ENCODE peak calls at places on chromosomes 11 and 22, in seven cellular contexts. K is NCI-H1092 treated with DMSO at 0.1 percent for 48 hours; P is T-helper 17 cell; L is Calu3; N is stimulated activated naive CD8-positive, alpha-beta T cell treated with anti-CD3 and anti-CD28 coated beads, Interleukin-15, Interleukin-2, amounts not matched to agents 100 U/mL and 50 U/mL, for 24 hours; O is CD8-positive, alpha-beta memory T cell; G is activated CD4-positive, alpha-beta T cell treated with anti-CD3 and anti-CD28 coated beads, Interleukin-2, amount 10 ng/mL, durations not matched to agents 7 days and 5 days. U is an unnamed sample.

GRCh38 chr11:74932797-74933196 is 16.1 kb downstream of the XRRA1 start:
- DNase-seq in K (no peak), P (no peak), L (no peak), N (no peak), O (no peak), G (peak), U (no peak)

GRCh38 chr22:38788417-38788816 is 5.5 kb downstream of the DNAL4 start:
- DNase-seq in K (peak), P (no peak), L (no peak), N (no peak), O (no peak), G (no peak), U (no peak)

GRCh38 chr11:119148855-119149370 is at the start of gene ABCG4:
- DNase-seq in K (no peak), P (no peak), L (no peak), N (peak), O (peak), G (peak), U (peak)

GRCh38 chr22:36162127-36163034 is 1.8 kb upstream of the APOL3 start:
- DNase-seq in K (no peak), P (peak), L (no peak), N (peak), O (peak), G (peak), U (no peak)

GRCh38 chr22:26023104-26023775 is 146.0 kb upstream of the SEZ6L start:
- DNase-seq in K (no peak), P (no peak), L (no peak), N (no peak), O (no peak), G (no peak), U (no peak)

GRCh38 chr11:117528061-117528780 is 200.6 kb downstream of the CEP164 start:
- DNase-seq in K (peak), P (no peak), L (no peak), N (no peak), O (no peak), G (no peak), U (peak)

GRCh38 chr11:3058753-3059664 is 1.8 kb upstream of the CARS1 start:
- DNase-seq in K (no peak), P (no peak), L (peak), N (no peak), O (no peak), G (no peak), U (no peak)

GRCh38 chr11:64859542-64860414 is 15.3 kb upstream of the CDC42BPG start:
- DNase-seq in K (no peak), P (peak), L (no peak), N (peak), O (no peak), G (peak), U (no peak)

GRCh38 chr11:116312560-116313340 is 460.0 kb downstream of the BUD13 start:
- DNase-seq in K (peak), P (no peak), L (peak), N (no peak), O (no peak), G (no peak), U (peak)

GRCh38 chr11:19879309-19880087 is 166.9 kb downstream of the NAV2 start:
- DNase-seq in K (peak), P (no peak), L (no peak), N (no peak), O (no peak), G (no peak), U (no peak)

GRCh38 chr22:17368727-17369552 is at the start of gene CECR2:
- DNase-seq in K (peak), P (no peak), L (no peak), N (peak), O (no peak), G (no peak), U (peak)

GRCh38 chr11:62710001-62710345 is 2.5 kb downstream of the GNG3 start:
- DNase-seq in K (peak), P (no peak), L (no peak), N (peak), O (peak), G (peak), U (no peak)

GRCh38 chr11:93519179-93519578 is 24.0 kb downstream of the SMCO4 start:
- DNase-seq in K (peak), P (no peak), L (no peak), N (no peak), O (no peak), G (no peak), U (peak)

GRCh38 chr11:44699497-44699896 is 27.3 kb upstream of the TSPAN18 start:
- DNase-seq in K (no peak), P (no peak), L (no peak), N (no peak), O (no peak), G (no peak), U (no peak)

GRCh38 chr22:38864361-38865191 is 7.4 kb downstream of the CBX6 start:
- DNase-seq in K (no peak), P (no peak), L (no peak), N (no peak), O (no peak), G (no peak), U (no peak)

GRCh38 chr22:36577019-36577418 is 48.1 kb upstream of the EIF3D start:
- DNase-seq in K (no peak), P (no peak), L (no peak), N (no peak), O (no peak), G (no peak), U (no peak)

GRCh38 chr11:2273311-2273710 is 2.9 kb upstream of the ASCL2 start:
- DNase-seq in K (no peak), P (no peak), L (no peak), N (no peak), O (no peak), G (no peak), U (no peak)

GRCh38 chr11:39365809-39366436 is 2093.5 kb downstream of the LRRC4C start:
- DNase-seq in K (no peak), P (no peak), L (no peak), N (no peak), O (no peak), G (no peak), U (no peak)

U was measured in NCI-H146.